ENCODE peak calls at places on chromosome 18, in six cellular contexts. U, S, M, Q, V and N are unnamed samples.

GRCh38 chr18:78321402-78321801 is 658.2 kb upstream of the SALL3 start:
- DNase-seq in U (no peak), S (no peak), M (no peak), Q (no peak), V (no peak), N (no peak)

GRCh38 chr18:23191952-23192662 is 56.8 kb downstream of the CABLES1 start:
- DNase-seq in U (peak), S (peak), M (no peak), Q (no peak), V (peak), N (no peak)

GRCh38 chr18:3508576-3509559 is 58.9 kb downstream of the TGIF1 start:
- DNase-seq in U (no peak), S (no peak), M (peak), Q (no peak), V (no peak), N (peak)

GRCh38 chr18:79765491-79766245 is 32.1 kb upstream of the KCNG2 start:
- DNase-seq in U (no peak), S (peak), M (no peak), Q (no peak), V (no peak), N (no peak)

GRCh38 chr18:79615091-79615490 is 64.5 kb upstream of the CTDP1 start:
- DNase-seq in U (no peak), S (no peak), M (no peak), Q (no peak), V (no peak), N (no peak)

GRCh38 chr18:39935598-39935997 is 2019.4 kb upstream of the PIK3C3 start:
- DNase-seq in U (no peak), S (no peak), M (no peak), Q (no peak), V (no peak), N (no peak)

GRCh38 chr18:76256897-76257500 is 238.0 kb downstream of the ZNF516 start:
- DNase-seq in U (no peak), S (peak), M (peak), Q (peak), V (peak), N (no peak)

GRCh38 chr18:70329076-70329475 is 40.2 kb downstream of the SOCS6 start:
- DNase-seq in U (no peak), S (no peak), M (no peak), Q (no peak), V (no peak), N (no peak)

GRCh38 chr18:45316127-45316526 is 299.1 kb upstream of the SLC14A2 start:
- DNase-seq in U (no peak), S (no peak), M (peak), Q (no peak), V (no peak), N (no peak)

GRCh38 chr18:51030537-51031258 is 685 bp downstream of the SMAD4 start:
- DNase-seq in U (peak), S (peak), M (peak), Q (peak), V (no peak), N (peak)

GRCh38 chr18:519019-519879 is 18.7 kb upstream of the COLEC12 start:
- DNase-seq in U (peak), S (peak), M (no peak), Q (peak), V (no peak), N (no peak)

GRCh38 chr18:41320090-41320489 is 634.9 kb upstream of the PIK3C3 start:
- DNase-seq in U (no peak), S (no peak), M (no peak), Q (no peak), V (no peak), N (no peak)

GRCh38 chr18:30811580-30811979 is 231.0 kb downstream of the DSC3 start:
- DNase-seq in U (no peak), S (no peak), M (no peak), Q (no peak), V (no peak), N (no peak)

GRCh38 chr18:79816092-79816491 is 18.4 kb downstream of the KCNG2 start:
- DNase-seq in U (no peak), S (no peak), M (peak), Q (no peak), V (no peak), N (no peak)

GRCh38 chr18:59556265-59556664 is 141.0 kb downstream of the CCBE1 start:
- DNase-seq in U (no peak), S (peak), M (no peak), Q (no peak), V (no peak), N (no peak)

GRCh38 chr18:79396431-79397287 is 929 bp downstream of the NFATC1 start:
- DNase-seq in U (no peak), S (peak), M (no peak), Q (peak), V (no peak), N (no peak)

GRCh38 chr18:74534981-74535649 is 815 bp downstream of the CNDP1 start:
- DNase-seq in U (no peak), S (no peak), M (peak), Q (no peak), V (no peak), N (no peak)

GRCh38 chr18:69830189-69830588 is 117.5 kb downstream of the CD226 start:
- DNase-seq in U (no peak), S (no peak), M (no peak), Q (no peak), V (no peak), N (no peak)

GRCh38 chr18:25109484-25109883 is 242.5 kb downstream of the ZNF521 start:
- DNase-seq in U (no peak), S (peak), M (no peak), Q (no peak), V (no peak), N (no peak)

GRCh38 chr18:7987284-7987976 is 420.3 kb downstream of the PTPRM start:
- DNase-seq in U (no peak), S (peak), M (no peak), Q (no peak), V (no peak), N (no peak)

GRCh38 chr18:35680139-35680551 is 98.6 kb downstream of the GALNT1 start:
- DNase-seq in U (no peak), S (no peak), M (no peak), Q (no peak), V (no peak), N (no peak)

GRCh38 chr18:49168970-49169619 is 218.3 kb upstream of the SMAD7 start:
- DNase-seq in U (peak), S (no peak), M (no peak), Q (no peak), V (no peak), N (no peak)

GRCh38 chr18:58993260-58993659 is 128.6 kb downstream of the ZNF532 start:
- DNase-seq in U (no peak), S (peak), M (no peak), Q (no peak), V (peak), N (no peak)

GRCh38 chr18:41077076-41077475 is 878.0 kb upstream of the PIK3C3 start:
- DNase-seq in U (no peak), S (peak), M (no peak), Q (no peak), V (no peak), N (no peak)

GRCh38 chr18:2629003-2629402 is 26.5 kb upstream of the SMCHD1 start:
- DNase-seq in U (no peak), S (no peak), M (no peak), Q (no peak), V (no peak), N (no peak)

GRCh38 chr18:79797518-79798345 is at the start of gene KCNG2:
- DNase-seq in U (no peak), S (peak), M (peak), Q (peak), V (no peak), N (peak)

GRCh38 chr18:48683197-48683596 is 144.4 kb downstream of the CTIF start:
- DNase-seq in U (no peak), S (no peak), M (no peak), Q (no peak), V (no peak), N (no peak)

GRCh38 chr18:29753379-29753778 is 1289.2 kb downstream of the DSC3 start:
- DNase-seq in U (no peak), S (peak), M (no peak), Q (no peak), V (no peak), N (no peak)

GRCh38 chr18:24543408-24544140 is 83.1 kb downstream of the HRH4 start:
- DNase-seq in U (no peak), S (no peak), M (no peak), Q (no peak), V (no peak), N (no peak)

GRCh38 chr18:48569139-48569914 is 30.5 kb downstream of the CTIF start:
- DNase-seq in U (no peak), S (no peak), M (no peak), Q (no peak), V (no peak), N (no peak)

GRCh38 chr18:11996907-11997306 is 15.6 kb downstream of the IMPA2 start:
- DNase-seq in U (no peak), S (no peak), M (no peak), Q (no peak), V (no peak), N (no peak)
- TF ChIP-seq CTCF in U (no peak), S (no peak), M (no peak), Q (no peak), V (no peak), N (no peak)

GRCh38 chr18:47345291-47345690 is 93.8 kb upstream of the SKOR2 start:
- DNase-seq in U (no peak), S (no peak), M (no peak), Q (no peak), V (no peak), N (no peak)
- TF ChIP-seq CTCF in U (no peak), S (no peak), M (no peak), Q (no peak), V (no peak), N (no peak)

DNA sequence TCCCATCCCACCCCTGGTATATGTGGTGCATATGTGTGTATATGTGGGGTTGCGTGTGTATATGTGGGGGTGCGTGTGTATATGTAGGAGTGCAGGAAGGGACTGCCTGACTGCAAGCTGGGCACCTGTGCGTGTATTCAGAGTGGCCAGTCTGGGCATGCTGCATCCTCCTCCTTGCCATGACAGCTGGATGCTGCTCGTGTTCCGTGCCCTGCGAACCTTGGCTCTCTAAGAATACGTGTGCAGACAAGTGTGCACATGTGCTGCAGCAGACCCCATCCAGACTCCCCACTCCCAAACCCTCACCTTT is 222.1 kb downstream of the CELF4 start:
- DNase-seq in U (no peak), S (no peak), M (no peak), Q (no peak), V (no peak), N (no peak)
- TF ChIP-seq CTCF in U (no peak), S (no peak), M (no peak), Q (no peak), V (no peak), N (no peak)

GRCh38 chr18:32074206-32074605 is 17.5 kb upstream of the RNF138 start:
- DNase-seq in U (no peak), S (no peak), M (no peak), Q (no peak), V (no peak), N (no peak)

GRCh38 chr18:32067375-32068167 is 24.1 kb upstream of the RNF138 start:
- DNase-seq in U (no peak), S (no peak), M (no peak), Q (no peak), V (no peak), N (no peak)

DNA sequence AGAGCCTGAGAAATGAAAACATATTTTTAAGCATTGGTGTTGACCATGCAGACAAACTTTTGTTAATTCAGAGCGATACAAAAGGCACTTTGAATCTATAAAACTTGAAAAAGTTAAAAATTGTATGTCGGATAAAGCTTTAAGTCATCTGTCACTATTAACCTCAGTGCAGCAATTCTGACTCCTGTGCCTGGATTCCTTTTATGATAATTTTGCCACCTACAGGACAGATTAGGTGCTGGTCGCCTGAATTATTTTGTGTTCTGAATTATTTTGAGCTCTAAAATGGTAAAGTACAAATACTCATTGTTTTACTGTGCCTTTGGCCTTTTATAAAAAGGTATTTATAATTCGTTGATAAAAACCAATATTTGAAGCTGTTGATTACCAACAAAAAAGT is 19.4 kb upstream of the RNF138 start:
- DNase-seq in U (no peak), S (no peak), M (no peak), Q (no peak), V (no peak), N (no peak)
- TF ChIP-seq CTCF in U (peak), S (peak), M (peak), Q (peak), V (peak), N (peak)

GRCh38 chr18:57910817-57911216 is 107.7 kb upstream of the ATP8B1 start:
- DNase-seq in U (no peak), S (no peak), M (peak), Q (no peak), V (no peak), N (no peak)
- TF ChIP-seq CTCF in U (no peak), S (peak), M (peak), Q (peak), V (peak), N (peak)